ENCODE peak calls at places on chromosomes 2 and 18, in four cellular contexts. One of them, this sample, is unnamed.
A peak's percentile ranks its signal among the peaks of the same experiment; 100 is the strongest.

GRCh38 chr2:142286618-142287017 is 155.8 kb upstream of the LRP1B start:
- DNase-seq in K562: peak; percentile 3
- DNase-seq in HCT116: peak; percentile 42
- DNase-seq in HepG2: peak; percentile 55
- DNase-seq in this sample: no peak

GRCh38 chr2:108315408-108316193 is 26.9 kb downstream of the SULT1C2 start:
- DNase-seq in K562: no peak
- DNase-seq in HCT116: no peak
- DNase-seq in HepG2: peak; percentile 52
- DNase-seq in this sample: no peak

GRCh38 chr18:48634975-48635374 is 96.1 kb downstream of the CTIF start:
- DNase-seq in HCT116: no peak
- DNase-seq in HepG2: peak; percentile 54
- DNase-seq in K562: no peak
- DNase-seq in this sample: no peak

GRCh38 chr2:63064197-63064596 is 13.6 kb downstream of the OTX1 start:
- DNase-seq in HepG2: no peak
- DNase-seq in HCT116: no peak
- DNase-seq in K562: peak; percentile 31
- DNase-seq in this sample: no peak

GRCh38 chr2:42937171-42937875 is 144.9 kb upstream of the HAAO start:
- DNase-seq in K562: no peak
- DNase-seq in HCT116: no peak
- DNase-seq in HepG2: no peak
- DNase-seq in this sample: no peak

GRCh38 chr2:108383146-108383830 is 5.5 kb downstream of the SULT1C4 start:
- DNase-seq in K562: no peak
- DNase-seq in HepG2: peak; percentile 25
- DNase-seq in HCT116: no peak
- DNase-seq in this sample: no peak

GRCh38 chr18:48834421-48835011 is 116.2 kb downstream of the SMAD7 start:
- DNase-seq in HCT116: peak; percentile 74
- DNase-seq in K562: peak; percentile 32
- DNase-seq in HepG2: no peak
- DNase-seq in this sample: peak; percentile 85

GRCh38 chr18:58894937-58895336 is 30.3 kb downstream of the ZNF532 start:
- DNase-seq in HCT116: no peak
- DNase-seq in HepG2: no peak
- DNase-seq in K562: no peak
- DNase-seq in this sample: no peak

GRCh38 chr2:67579207-67579606 is 182.1 kb downstream of the ETAA1 start:
- DNase-seq in HepG2: no peak
- DNase-seq in HCT116: no peak
- DNase-seq in K562: no peak
- DNase-seq in this sample: no peak

GRCh38 chr2:74843371-74844298 is 9.7 kb downstream of the HK2 start:
- DNase-seq in K562: no peak
- DNase-seq in HCT116: no peak
- DNase-seq in HepG2: peak; percentile 76
- DNase-seq in this sample: no peak

GRCh38 chr2:173647681-173648350 is 293.1 kb downstream of the CDCA7 start:
- DNase-seq in K562: no peak
- DNase-seq in HCT116: no peak
- DNase-seq in HepG2: no peak
- DNase-seq in this sample: no peak

GRCh38 chr2:153963247-153963646 is 91.5 kb downstream of the GALNT13 start:
- DNase-seq in HCT116: no peak
- DNase-seq in K562: no peak
- DNase-seq in HepG2: no peak
- DNase-seq in this sample: no peak

GRCh38 chr2:144114761-144115160 is 405.2 kb downstream of the ZEB2 start:
- DNase-seq in HepG2: no peak
- DNase-seq in K562: no peak
- DNase-seq in HCT116: no peak
- DNase-seq in this sample: no peak

GRCh38 chr2:84459944-84460429 is 907 bp upstream of the SUCLG1 start:
- DNase-seq in HepG2: no peak
- DNase-seq in K562: no peak
- DNase-seq in HCT116: no peak
- DNase-seq in this sample: no peak

GRCh38 chr2:151575338-151575737 is 158.9 kb downstream of the NEB start:
- DNase-seq in K562: no peak
- DNase-seq in HepG2: no peak
- DNase-seq in HCT116: peak; percentile 10
- DNase-seq in this sample: no peak

GRCh38 chr2:120404274-120404673 is 58.3 kb downstream of the INHBB start:
- DNase-seq in HepG2: no peak
- DNase-seq in K562: no peak
- DNase-seq in HCT116: no peak
- DNase-seq in this sample: no peak

GRCh38 chr2:46802665-46803550 is 112.7 kb downstream of the MCFD2 start:
- DNase-seq in HCT116: no peak
- DNase-seq in HepG2: no peak
- DNase-seq in K562: no peak
- DNase-seq in this sample: no peak

GRCh38 chr2:162074579-162074922 is 536 bp upstream of the DPP4 start:
- DNase-seq in K562: no peak
- DNase-seq in HepG2: no peak
- DNase-seq in HCT116: no peak
- DNase-seq in this sample: no peak

GRCh38 chr18:30280861-30281470 is 761.6 kb downstream of the DSC3 start:
- DNase-seq in K562: peak; percentile 65
- DNase-seq in HepG2: peak; percentile 42
- DNase-seq in HCT116: peak; percentile 34
- DNase-seq in this sample: peak; percentile 38

GRCh38 chr2:64448069-64448468 is 5.9 kb upstream of the LGALSL start:
- DNase-seq in HepG2: no peak
- DNase-seq in HCT116: no peak
- DNase-seq in K562: no peak
- DNase-seq in this sample: no peak

GRCh38 chr2:23561088-23561487 is 176.1 kb downstream of the KLHL29 start:
- DNase-seq in HCT116: no peak
- DNase-seq in K562: no peak
- DNase-seq in HepG2: no peak
- DNase-seq in this sample: no peak

GRCh38 chr2:71857632-71858031 is 290.0 kb downstream of the CYP26B1 start:
- DNase-seq in HCT116: no peak
- DNase-seq in K562: no peak
- DNase-seq in HepG2: no peak
- DNase-seq in this sample: no peak

GRCh38 chr2:232372231-232373208 is 6.0 kb upstream of the ALPP start:
- DNase-seq in HCT116: no peak
- DNase-seq in K562: no peak
- DNase-seq in HepG2: no peak
- DNase-seq in this sample: no peak

GRCh38 chr2:224518806-224519580 is 66.2 kb downstream of the CUL3 start:
- DNase-seq in K562: no peak
- DNase-seq in HepG2: no peak
- DNase-seq in HCT116: no peak
- DNase-seq in this sample: no peak

GRCh38 chr2:105828543-105828942 is 83.8 kb downstream of the NCK2 start:
- DNase-seq in HCT116: no peak
- DNase-seq in K562: no peak
- DNase-seq in HepG2: no peak
- DNase-seq in this sample: no peak

GRCh38 chr2:222372993-222373392 is 51.4 kb upstream of the SGPP2 start:
- DNase-seq in HCT116: no peak
- DNase-seq in K562: no peak
- DNase-seq in HepG2: no peak
- DNase-seq in this sample: no peak

GRCh38 chr2:145221032-145221431 is 701.1 kb upstream of the ZEB2 start:
- DNase-seq in HCT116: no peak
- DNase-seq in K562: peak; percentile 30
- DNase-seq in HepG2: no peak
- DNase-seq in this sample: no peak

GRCh38 chr18:58004317-58004716 is 39.7 kb upstream of the NEDD4L start:
- DNase-seq in HCT116: peak; percentile 60
- DNase-seq in HepG2: peak; percentile 61
- DNase-seq in K562: no peak
- DNase-seq in this sample: no peak

GRCh38 chr18:23943104-23943503 is 71.5 kb upstream of the TTC39C start:
- DNase-seq in HepG2: no peak
- DNase-seq in K562: no peak
- DNase-seq in HCT116: no peak
- DNase-seq in this sample: no peak

GRCh38 chr18:40983835-40984234 is 971.2 kb upstream of the PIK3C3 start:
- DNase-seq in HepG2: no peak
- DNase-seq in K562: no peak
- DNase-seq in HCT116: no peak
- DNase-seq in this sample: no peak

GRCh38 chr2:72859831-72860262 is 27.4 kb upstream of the SPR start:
- DNase-seq in HepG2: peak; percentile 77
- DNase-seq in K562: peak; percentile 74
- DNase-seq in HCT116: peak; percentile 77
- DNase-seq in this sample: peak; percentile 61

GRCh38 chr2:188481474-188481873 is 189.8 kb downstream of the GULP1 start:
- DNase-seq in HCT116: no peak
- DNase-seq in K562: no peak
- DNase-seq in HepG2: no peak
- DNase-seq in this sample: no peak

GRCh38 chr2:221606369-221606768 is 34.3 kb upstream of the EPHA4 start:
- DNase-seq in K562: no peak
- DNase-seq in HCT116: no peak
- DNase-seq in HepG2: no peak
- DNase-seq in this sample: no peak

GRCh38 chr2:225171350-225171749 is 129.1 kb upstream of the DOCK10 start:
- DNase-seq in K562: no peak
- DNase-seq in HCT116: no peak
- DNase-seq in HepG2: no peak
- DNase-seq in this sample: no peak

GRCh38 chr2:234996467-234997270 is 44.9 kb downstream of the SH3BP4 start:
- DNase-seq in HepG2: peak; percentile 86
- DNase-seq in K562: no peak
- DNase-seq in HCT116: no peak
- DNase-seq in this sample: no peak

GRCh38 chr2:86047575-86048382 is 57.9 kb downstream of the POLR1A start:
- DNase-seq in K562: no peak
- DNase-seq in HCT116: no peak
- DNase-seq in HepG2: no peak
- DNase-seq in this sample: no peak

GRCh38 chr2:86046985-86047384 is 58.7 kb downstream of the POLR1A start:
- DNase-seq in HepG2: no peak
- DNase-seq in K562: no peak
- DNase-seq in HCT116: no peak
- DNase-seq in this sample: no peak

GRCh38 chr2:86044614-86045013 is 61.1 kb downstream of the POLR1A start:
- DNase-seq in K562: no peak
- DNase-seq in HepG2: no peak
- DNase-seq in HCT116: no peak
- DNase-seq in this sample: no peak

GRCh38 chr2:86044045-86044444 is 61.6 kb downstream of the POLR1A start:
- DNase-seq in HCT116: no peak
- DNase-seq in HepG2: no peak
- DNase-seq in K562: no peak
- DNase-seq in this sample: no peak

DNA sequence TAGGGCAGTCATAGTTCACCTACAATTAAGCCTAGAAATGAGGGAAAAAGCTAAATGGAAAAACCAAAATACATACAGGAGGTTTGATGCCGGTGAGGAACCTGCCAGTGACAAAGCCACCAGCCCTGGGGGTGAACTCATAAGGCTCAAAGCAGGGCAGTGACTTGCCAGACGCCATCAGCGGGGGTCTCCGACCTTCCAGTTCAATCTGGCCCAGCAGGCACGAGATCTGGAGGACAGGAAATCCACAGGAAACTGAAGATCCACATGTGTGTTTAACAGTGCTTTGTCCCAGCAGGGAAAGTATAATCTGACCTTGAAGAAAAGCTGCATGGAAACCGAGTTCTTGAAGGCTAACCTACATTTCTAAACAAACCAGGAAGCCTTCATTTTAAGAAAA is 60.1 kb downstream of the POLR1A start:
- DNase-seq in HCT116: no peak
- DNase-seq in K562: no peak
- DNase-seq in HepG2: no peak
- DNase-seq in this sample: no peak
- TF ChIP-seq SIN3A in HCT116: no peak
- TF ChIP-seq SIN3A in K562: no peak
- TF ChIP-seq SIN3A in HepG2: no peak
- TF ChIP-seq SIN3A in this sample: no peak

GRCh38 chr2:210195066-210195852 is 24.1 kb upstream of the KANSL1L start:
- DNase-seq in HCT116: peak; percentile 38
- DNase-seq in K562: peak; percentile 36
- DNase-seq in HepG2: peak; percentile 51
- DNase-seq in this sample: peak; percentile 30
- TF ChIP-seq TCF7L2 in HCT116: no peak
- TF ChIP-seq TCF7L2 in K562: no peak
- TF ChIP-seq TCF7L2 in HepG2: no peak
- TF ChIP-seq TCF7L2 in this sample: no peak

DNA sequence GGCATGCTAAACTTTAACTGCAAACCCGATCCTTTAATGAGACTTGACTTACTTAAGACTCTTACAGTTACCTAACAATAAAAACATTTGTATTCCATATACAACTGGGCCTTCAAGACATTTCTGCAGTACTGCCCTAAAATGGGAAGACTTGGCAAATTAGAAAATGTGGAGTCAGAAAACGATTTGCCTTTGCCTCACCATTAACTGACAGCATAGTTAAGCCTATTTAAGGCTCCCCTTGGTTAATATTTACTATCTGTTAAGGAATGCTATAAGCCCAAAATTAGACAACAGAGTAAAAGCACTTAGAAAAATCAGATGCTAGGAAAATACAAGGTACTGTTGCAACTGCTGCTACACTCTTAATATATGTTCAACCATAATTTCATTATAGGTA is 18.7 kb downstream of the TYW5 start:
- DNase-seq in HCT116: no peak
- DNase-seq in K562: no peak
- DNase-seq in HepG2: no peak
- DNase-seq in this sample: no peak
- H3K36me3 ChIP-seq in HCT116: peaks cover 12% of the 10 kb centered on the region
- H3K36me3 ChIP-seq in K562: peaks cover 63% of the 10 kb centered on the region
- H3K36me3 ChIP-seq in HepG2: peaks cover 8% of the 10 kb centered on the region
- H3K36me3 ChIP-seq in this sample: peaks cover 38% of the 10 kb centered on the region

GRCh38 chr18:25310045-25310444 is 41.9 kb downstream of the ZNF521 start:
- DNase-seq in HCT116: peak; percentile 7
- DNase-seq in K562: peak; percentile 58
- DNase-seq in HepG2: no peak
- DNase-seq in this sample: no peak

GRCh38 chr18:25305584-25305983 is 46.4 kb downstream of the ZNF521 start:
- DNase-seq in K562: no peak
- DNase-seq in HepG2: no peak
- DNase-seq in HCT116: no peak
- DNase-seq in this sample: no peak

GRCh38 chr18:25306671-25307070 is 45.3 kb downstream of the ZNF521 start:
- DNase-seq in HepG2: no peak
- DNase-seq in HCT116: no peak
- DNase-seq in K562: no peak
- DNase-seq in this sample: no peak
- TF ChIP-seq SIN3A in HepG2: no peak
- TF ChIP-seq SIN3A in HCT116: no peak
- TF ChIP-seq SIN3A in K562: no peak
- TF ChIP-seq SIN3A in this sample: no peak

This sample was measured in Panc1.